ENCODE peak calls at places on chromosomes 4 and X, in eight cellular contexts. One of them, this sample, is unnamed.

GRCh38 chr4:16642897-16643296 is 255.5 kb downstream of the LDB2 start:
- DNase-seq in suprapubic skin: no peak
- DNase-seq in uterus: no peak
- DNase-seq in mesenchymal stem cell: no peak
- DNase-seq in lung: no peak
- DNase-seq in prostate gland: no peak
- DNase-seq in heart right ventricle: no peak
- DNase-seq in HCT116: no peak
- DNase-seq in this sample: peak; percentile 21

GRCh38 chrX:72271812-72272211 is 5.2 kb downstream of the RPS4X start:
- DNase-seq in HCT116: no peak
- DNase-seq in lung: no peak
- DNase-seq in prostate gland: peak; percentile 30
- DNase-seq in mesenchymal stem cell: no peak
- DNase-seq in suprapubic skin: no peak
- DNase-seq in uterus: no peak
- DNase-seq in heart right ventricle: no peak
- DNase-seq in this sample: no peak

GRCh38 chrX:109857898-109858297 is 124.8 kb upstream of the ACSL4 start:
- DNase-seq in prostate gland: no peak
- DNase-seq in mesenchymal stem cell: no peak
- DNase-seq in HCT116: no peak
- DNase-seq in lung: no peak
- DNase-seq in heart right ventricle: no peak
- DNase-seq in suprapubic skin: no peak
- DNase-seq in uterus: no peak
- DNase-seq in this sample: no peak

GRCh38 chr4:123465416-123465815 is 68.8 kb downstream of the SPRY1 start:
- DNase-seq in heart right ventricle: no peak
- DNase-seq in prostate gland: no peak
- DNase-seq in HCT116: no peak
- DNase-seq in uterus: no peak
- DNase-seq in suprapubic skin: no peak
- DNase-seq in lung: no peak
- DNase-seq in mesenchymal stem cell: no peak
- DNase-seq in this sample: no peak

GRCh38 chrX:133698298-133698697 is 283.0 kb upstream of the GPC4 start:
- DNase-seq in lung: no peak
- DNase-seq in mesenchymal stem cell: peak; percentile 14
- DNase-seq in suprapubic skin: no peak
- DNase-seq in HCT116: no peak
- DNase-seq in prostate gland: no peak
- DNase-seq in heart right ventricle: no peak
- DNase-seq in uterus: no peak
- DNase-seq in this sample: no peak

GRCh38 chr4:150127757-150128156 is 49.5 kb downstream of the DCLK2 start:
- DNase-seq in suprapubic skin: no peak
- DNase-seq in lung: no peak
- DNase-seq in HCT116: no peak
- DNase-seq in prostate gland: no peak
- DNase-seq in uterus: no peak
- DNase-seq in mesenchymal stem cell: peak; percentile 58
- DNase-seq in heart right ventricle: no peak
- DNase-seq in this sample: no peak

GRCh38 chrX:79719568-79720231 is 294.9 kb upstream of the TBX22 start:
- DNase-seq in heart right ventricle: no peak
- DNase-seq in uterus: no peak
- DNase-seq in lung: no peak
- DNase-seq in HCT116: no peak
- DNase-seq in mesenchymal stem cell: no peak
- DNase-seq in suprapubic skin: no peak
- DNase-seq in prostate gland: no peak
- DNase-seq in this sample: no peak

GRCh38 chrX:39258331-39258730 is 457.1 kb downstream of the MID1IP1 start:
- DNase-seq in heart right ventricle: no peak
- DNase-seq in suprapubic skin: no peak
- DNase-seq in uterus: no peak
- DNase-seq in lung: no peak
- DNase-seq in prostate gland: no peak
- DNase-seq in HCT116: no peak
- DNase-seq in mesenchymal stem cell: no peak
- DNase-seq in this sample: no peak

GRCh38 chrX:89034679-89035078 is 287.7 kb downstream of the CPXCR1 start:
- DNase-seq in suprapubic skin: no peak
- DNase-seq in heart right ventricle: no peak
- DNase-seq in lung: no peak
- DNase-seq in prostate gland: no peak
- DNase-seq in HCT116: no peak
- DNase-seq in uterus: no peak
- DNase-seq in mesenchymal stem cell: no peak
- DNase-seq in this sample: no peak

GRCh38 chrX:1212532-1212931 is at the start of gene CRLF2:
- DNase-seq in prostate gland: no peak
- DNase-seq in suprapubic skin: no peak
- DNase-seq in uterus: no peak
- DNase-seq in lung: no peak
- DNase-seq in mesenchymal stem cell: peak; percentile 71
- DNase-seq in HCT116: peak; percentile 45
- DNase-seq in heart right ventricle: no peak
- DNase-seq in this sample: no peak

GRCh38 chrX:31227250-31227649 is 155.4 kb upstream of the FTHL17 start:
- DNase-seq in uterus: no peak
- DNase-seq in heart right ventricle: no peak
- DNase-seq in suprapubic skin: no peak
- DNase-seq in HCT116: no peak
- DNase-seq in prostate gland: no peak
- DNase-seq in mesenchymal stem cell: no peak
- DNase-seq in lung: no peak
- DNase-seq in this sample: no peak

GRCh38 chr4:6627832-6628231 is 12.7 kb upstream of the MRFAP1 start:
- DNase-seq in heart right ventricle: no peak
- DNase-seq in suprapubic skin: no peak
- DNase-seq in prostate gland: no peak
- DNase-seq in mesenchymal stem cell: no peak
- DNase-seq in lung: no peak
- DNase-seq in HCT116: no peak
- DNase-seq in uterus: no peak
- DNase-seq in this sample: no peak

GRCh38 chr4:119493419-119493818 is 135.2 kb downstream of the PDE5A start:
- DNase-seq in HCT116: no peak
- DNase-seq in heart right ventricle: no peak
- DNase-seq in prostate gland: no peak
- DNase-seq in uterus: no peak
- DNase-seq in lung: no peak
- DNase-seq in suprapubic skin: no peak
- DNase-seq in mesenchymal stem cell: no peak
- DNase-seq in this sample: no peak

GRCh38 chr4:186227744-186228513 is 622 bp downstream of the KLKB1 start:
- DNase-seq in mesenchymal stem cell: no peak
- DNase-seq in HCT116: no peak
- DNase-seq in heart right ventricle: no peak
- DNase-seq in uterus: no peak
- DNase-seq in suprapubic skin: no peak
- DNase-seq in prostate gland: no peak
- DNase-seq in lung: no peak
- DNase-seq in this sample: no peak

GRCh38 chr4:54227261-54228063 is 1.6 kb upstream of the PDGFRA start:
- DNase-seq in lung: no peak
- DNase-seq in prostate gland: no peak
- DNase-seq in uterus: peak; percentile 20
- DNase-seq in heart right ventricle: no peak
- DNase-seq in mesenchymal stem cell: peak; percentile 88
- DNase-seq in suprapubic skin: no peak
- DNase-seq in HCT116: no peak
- DNase-seq in this sample: no peak

GRCh38 chr4:139913995-139914394 is 240.0 kb downstream of the MAML3 start:
- DNase-seq in prostate gland: no peak
- DNase-seq in suprapubic skin: no peak
- DNase-seq in uterus: no peak
- DNase-seq in heart right ventricle: no peak
- DNase-seq in mesenchymal stem cell: no peak
- DNase-seq in HCT116: no peak
- DNase-seq in lung: no peak
- DNase-seq in this sample: no peak
- H3K4me1 ChIP-seq in prostate gland: no peaks in the 10 kb centered on the region
- H3K4me1 ChIP-seq in suprapubic skin: peaks cover 19% of the 10 kb centered on the region
- H3K4me1 ChIP-seq in uterus: peaks cover 23% of the 10 kb centered on the region
- H3K4me1 ChIP-seq in heart right ventricle: peaks cover 44% of the 10 kb centered on the region
- H3K4me1 ChIP-seq in mesenchymal stem cell: peaks cover 8% of the 10 kb centered on the region
- H3K4me1 ChIP-seq in HCT116: no peaks in the 10 kb centered on the region
- H3K4me1 ChIP-seq in lung: peaks cover 24% of the 10 kb centered on the region
- H3K4me1 ChIP-seq in this sample: peaks cover 64% of the 10 kb centered on the region

DNA sequence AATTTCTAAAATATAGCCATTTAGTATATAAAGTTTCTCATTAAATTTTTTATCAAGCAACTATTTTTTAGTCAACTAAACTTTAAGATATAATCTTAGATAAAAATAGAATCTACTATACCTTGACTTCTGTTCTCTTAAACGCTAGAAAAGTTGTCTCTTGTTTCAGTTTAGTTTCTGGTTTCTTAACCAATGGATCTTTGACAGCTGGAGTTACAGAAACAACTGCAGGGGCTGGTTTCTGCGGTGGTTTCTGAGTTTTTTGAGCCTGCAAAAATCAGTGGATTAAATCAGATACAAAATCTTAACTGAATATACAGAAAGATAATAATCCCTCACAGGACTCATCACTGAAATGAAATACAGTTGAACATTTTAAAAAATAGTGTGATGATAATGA is 21.9 kb downstream of the INTS12 start:
- DNase-seq in heart right ventricle: no peak
- DNase-seq in prostate gland: no peak
- DNase-seq in mesenchymal stem cell: no peak
- DNase-seq in lung: no peak
- DNase-seq in HCT116: no peak
- DNase-seq in suprapubic skin: no peak
- DNase-seq in uterus: no peak
- DNase-seq in this sample: no peak
- H3K4me1 ChIP-seq in heart right ventricle: no peaks in the 10 kb centered on the region
- H3K4me1 ChIP-seq in prostate gland: no peaks in the 10 kb centered on the region
- H3K4me1 ChIP-seq in mesenchymal stem cell: no peaks in the 10 kb centered on the region
- H3K4me1 ChIP-seq in lung: no peaks in the 10 kb centered on the region
- H3K4me1 ChIP-seq in HCT116: no peaks in the 10 kb centered on the region
- H3K4me1 ChIP-seq in suprapubic skin: no peaks in the 10 kb centered on the region
- H3K4me1 ChIP-seq in uterus: no peaks in the 10 kb centered on the region
- H3K4me1 ChIP-seq in this sample: no peaks in the 10 kb centered on the region

DNA sequence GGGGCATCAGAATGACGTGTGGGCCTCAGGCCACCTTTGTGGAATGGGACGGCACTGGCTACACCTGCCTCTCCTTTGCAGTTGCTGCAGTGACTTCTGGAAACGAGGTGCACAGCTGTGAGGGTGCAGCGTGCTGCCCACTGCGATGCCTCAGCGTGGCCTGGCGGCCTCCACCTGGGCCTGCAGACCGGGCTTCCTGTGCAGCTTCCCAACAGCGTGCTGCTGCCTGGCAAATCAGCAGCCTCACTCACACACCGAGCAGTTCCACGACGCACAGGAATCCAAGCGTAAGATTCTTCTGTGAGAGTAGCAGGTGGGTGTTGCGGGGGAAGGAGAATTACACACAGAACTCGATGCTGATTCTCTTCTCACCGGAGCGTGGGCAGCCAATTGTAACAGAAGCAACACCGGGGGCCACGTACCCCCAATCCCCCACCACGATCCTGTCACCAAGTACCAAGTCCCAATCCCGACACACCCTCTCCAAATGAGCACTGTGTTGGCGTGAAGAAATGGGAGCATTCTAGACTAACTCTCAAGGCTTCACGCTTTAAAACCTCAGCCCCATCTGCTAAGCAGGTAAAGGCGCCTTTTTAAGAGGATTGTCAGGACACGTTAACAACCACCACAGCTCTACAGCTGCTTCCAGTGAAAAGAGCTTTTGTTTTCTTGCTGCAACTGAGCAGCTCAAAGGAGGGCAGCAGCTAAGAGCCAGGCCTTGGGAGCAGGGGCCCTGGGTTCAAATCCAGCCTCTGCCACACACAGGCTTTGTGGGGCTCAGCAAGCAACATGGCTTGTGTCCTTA is 16.9 kb downstream of the WDR1 start:
- DNase-seq in mesenchymal stem cell: no peak
- DNase-seq in heart right ventricle: no peak
- DNase-seq in uterus: no peak
- DNase-seq in lung: no peak
- DNase-seq in suprapubic skin: no peak
- DNase-seq in prostate gland: no peak
- DNase-seq in HCT116: no peak
- DNase-seq in this sample: no peak
- H3K4me1 ChIP-seq in mesenchymal stem cell: peaks cover 90% of the 10 kb centered on the region
- H3K4me1 ChIP-seq in heart right ventricle: peaks cover 96% of the 10 kb centered on the region
- H3K4me1 ChIP-seq in uterus: peaks cover 24% of the 10 kb centered on the region
- H3K4me1 ChIP-seq in lung: peaks cover 35% of the 10 kb centered on the region
- H3K4me1 ChIP-seq in suprapubic skin: peaks cover 96% of the 10 kb centered on the region
- H3K4me1 ChIP-seq in prostate gland: peaks cover 6% of the 10 kb centered on the region
- H3K4me1 ChIP-seq in HCT116: peaks cover 34% of the 10 kb centered on the region
- H3K4me1 ChIP-seq in this sample: peaks cover 100% of the 10 kb centered on the region

GRCh38 chrX:112798736-112799135 is 41.9 kb downstream of the AMOT start:
- DNase-seq in HCT116: no peak
- DNase-seq in heart right ventricle: no peak
- DNase-seq in lung: no peak
- DNase-seq in mesenchymal stem cell: no peak
- DNase-seq in prostate gland: no peak
- DNase-seq in suprapubic skin: no peak
- DNase-seq in uterus: no peak
- DNase-seq in this sample: no peak
- H3K4me1 ChIP-seq in HCT116: no peaks in the 10 kb centered on the region
- H3K4me1 ChIP-seq in heart right ventricle: no peaks in the 10 kb centered on the region
- H3K4me1 ChIP-seq in lung: no peaks in the 10 kb centered on the region
- H3K4me1 ChIP-seq in mesenchymal stem cell: no peaks in the 10 kb centered on the region
- H3K4me1 ChIP-seq in prostate gland: no peaks in the 10 kb centered on the region
- H3K4me1 ChIP-seq in suprapubic skin: no peaks in the 10 kb centered on the region
- H3K4me1 ChIP-seq in uterus: no peaks in the 10 kb centered on the region
- H3K4me1 ChIP-seq in this sample: no peaks in the 10 kb centered on the region

GRCh38 chr4:140799686-140800225 is 43.6 kb upstream of the TBC1D9 start:
- DNase-seq in lung: no peak
- DNase-seq in mesenchymal stem cell: no peak
- DNase-seq in uterus: no peak
- DNase-seq in heart right ventricle: no peak
- DNase-seq in HCT116: no peak
- DNase-seq in prostate gland: no peak
- DNase-seq in suprapubic skin: no peak
- DNase-seq in this sample: no peak
- H3K4me1 ChIP-seq in lung: no peaks in the 10 kb centered on the region
- H3K4me1 ChIP-seq in mesenchymal stem cell: peaks cover 2% of the 10 kb centered on the region
- H3K4me1 ChIP-seq in uterus: no peaks in the 10 kb centered on the region
- H3K4me1 ChIP-seq in heart right ventricle: no peaks in the 10 kb centered on the region
- H3K4me1 ChIP-seq in HCT116: no peaks in the 10 kb centered on the region
- H3K4me1 ChIP-seq in prostate gland: no peaks in the 10 kb centered on the region
- H3K4me1 ChIP-seq in suprapubic skin: no peaks in the 10 kb centered on the region
- H3K4me1 ChIP-seq in this sample: no peaks in the 10 kb centered on the region